ENCODE peak calls at places on chromosomes 13 and 19, in four cellular contexts. D is lung, O is right cardiac atrium, K is caudate nucleus. I is an unnamed sample.

GRCh38 chr19:55688422-55689218 is 13.6 kb downstream of the EPN1 start:
- DNase-seq in O (peak), D (no peak), K (no peak), I (no peak)

GRCh38 chr19:35533822-35534521 is 716 bp downstream of the GAPDHS start:
- DNase-seq in K (no peak), O (peak), D (no peak), I (peak)

GRCh38 chr13:63501702-63502101 is 2086.1 kb upstream of the PCDH20 start:
- DNase-seq in K (no peak), D (no peak), O (no peak), I (no peak)

GRCh38 chr13:33081666-33082065 is 65.4 kb downstream of the KL start:
- DNase-seq in O (no peak), K (no peak), D (no peak), I (no peak)

GRCh38 chr19:52981329-52981728 is 18.6 kb upstream of the ZNF816 start:
- DNase-seq in D (no peak), O (no peak), K (no peak), I (peak)

GRCh38 chr13:79393564-79394249 is 12.3 kb downstream of the RBM26 start:
- DNase-seq in K (no peak), O (no peak), D (no peak), I (peak)

GRCh38 chr13:66128201-66128600 is 1101.9 kb downstream of the PCDH9 start:
- DNase-seq in O (no peak), K (no peak), D (no peak), I (no peak)

GRCh38 chr13:39406688-39407087 is 196.3 kb downstream of the LHFPL6 start:
- DNase-seq in O (no peak), D (no peak), K (no peak), I (no peak)

GRCh38 chr19:18437481-18438330 is at the start of gene ISYNA1:
- DNase-seq in D (no peak), O (peak), K (no peak), I (peak)

GRCh38 chr13:114099191-114099590 is 33.2 kb downstream of the RASA3 start:
- DNase-seq in D (no peak), K (no peak), O (peak), I (peak)

GRCh38 chr19:39740395-39740794 is 2.6 kb upstream of the CLC start:
- DNase-seq in O (no peak), K (no peak), D (no peak), I (no peak)

GRCh38 chr13:107799001-107799400 is 416.3 kb downstream of the LIG4 start:
- DNase-seq in O (no peak), D (no peak), K (no peak), I (no peak)

GRCh38 chr19:31255863-31256600 is 93.2 kb downstream of the TSHZ3 start:
- DNase-seq in D (no peak), O (no peak), K (no peak), I (no peak)

GRCh38 chr13:50323440-50324070 is 308.3 kb downstream of the KCNRG start:
- DNase-seq in O (no peak), K (no peak), D (no peak), I (no peak)

GRCh38 chr13:97226788-97227627 is 4.9 kb downstream of the MBNL2 start:
- DNase-seq in K (no peak), D (no peak), O (no peak), I (peak)

GRCh38 chr19:16078311-16078758 is 2.0 kb downstream of the TPM4 start:
- DNase-seq in K (no peak), D (no peak), O (no peak), I (peak)

GRCh38 chr13:48194392-48194754 is 38.6 kb upstream of the ITM2B start:
- DNase-seq in K (no peak), O (no peak), D (no peak), I (no peak)

GRCh38 chr13:40613192-40613818 is 53.1 kb downstream of the FOXO1 start:
- DNase-seq in D (no peak), O (no peak), K (peak), I (no peak)

GRCh38 chr13:77574076-77574475 is 38.6 kb downstream of the SCEL start:
- DNase-seq in O (no peak), K (peak), D (no peak), I (no peak)

GRCh38 chr13:49584771-49585182 is 581 bp downstream of the RCBTB1 start:
- DNase-seq in K (no peak), O (no peak), D (no peak), I (no peak)

GRCh38 chr13:50129923-50130685 is 114.9 kb downstream of the KCNRG start:
- DNase-seq in D (no peak), K (no peak), O (peak), I (peak)

GRCh38 chr19:35055715-35056179 is 14.2 kb downstream of the HPN start:
- DNase-seq in K (no peak), O (no peak), D (no peak), I (peak)

GRCh38 chr13:40813662-40814454 is 24.4 kb downstream of the SLC25A15 start:
- DNase-seq in D (no peak), O (no peak), K (no peak), I (peak)

GRCh38 chr19:18809149-18809978 is 18.3 kb upstream of the COMP start:
- DNase-seq in O (peak), K (no peak), D (peak), I (no peak)

GRCh38 chr13:91630916-91631315 is 232.5 kb downstream of the GPC5 start:
- DNase-seq in O (no peak), K (no peak), D (no peak), I (no peak)

GRCh38 chr19:13860679-13861391 is 16.1 kb upstream of the NANOS3 start:
- DNase-seq in O (peak), K (no peak), D (no peak), I (no peak)

GRCh38 chr19:27975419-27976005 is 1237.4 kb downstream of the UQCRFS1 start:
- DNase-seq in O (no peak), D (no peak), K (no peak), I (no peak)

GRCh38 chr19:16168465-16169081 is 4.8 kb downstream of the CIB3 start:
- DNase-seq in O (no peak), K (no peak), D (no peak), I (no peak)

GRCh38 chr19:14383898-14384669 is 2.8 kb downstream of the ADGRE5 start:
- DNase-seq in O (peak), D (peak), K (no peak), I (no peak)

GRCh38 chr19:14368011-14368513 is 13.2 kb upstream of the ADGRE5 start:
- DNase-seq in D (no peak), O (no peak), K (no peak), I (no peak)

GRCh38 chr13:94967183-94968039 is 255.1 kb upstream of the SOX21 start:
- DNase-seq in D (no peak), O (peak), K (no peak), I (peak)

GRCh38 chr19:15249912-15250634 is 17.8 kb upstream of the EPHX3 start:
- DNase-seq in K (no peak), D (no peak), O (peak), I (no peak)

GRCh38 chr19:47109541-47110375 is 3.8 kb downstream of the ZC3H4 start:
- DNase-seq in O (peak), K (no peak), D (no peak), I (peak)

GRCh38 chr13:73482556-73482955 is 423.8 kb downstream of the KLF5 start:
- DNase-seq in K (no peak), D (no peak), O (no peak), I (no peak)

GRCh38 chr13:106349080-106349841 is 186.2 kb downstream of the EFNB2 start:
- DNase-seq in K (no peak), D (peak), O (peak), I (peak)
- H3K27ac ChIP-seq in K (peak), D (no peak), O (no peak), I (peak)

GRCh38 chr19:45235485-45235884 is 9.7 kb downstream of the EXOC3L2 start:
- DNase-seq in K (no peak), O (peak), D (no peak), I (no peak)
- H3K27ac ChIP-seq in K (no peak), O (no peak), D (peak), I (no peak)

GRCh38 chr13:27138457-27139093 is 33.0 kb downstream of the USP12 start:
- DNase-seq in O (no peak), K (no peak), D (no peak), I (no peak)
- H3K27ac ChIP-seq in O (no peak), K (no peak), D (no peak), I (no peak)

GRCh38 chr19:848457-848921 is 3.6 kb upstream of the ELANE start:
- DNase-seq in O (peak), D (no peak), K (no peak), I (no peak)
- H3K27ac ChIP-seq in O (no peak), D (no peak), K (no peak), I (no peak)

I was measured in endodermal cell.